ENCODE peak calls at places on chromosomes 5 and 9, in eight cellular contexts. O is MCF 10A; N is astrocyte of the spinal cord; W is AML-193; S is COLO829; Q is cardiac fibroblast; C is colonic mucosa; Y is CD4-positive, alpha-beta T cell. Z is an unnamed sample.

GRCh38 chr9:129566563-129567266 is 54.2 kb downstream of the C9orf50 start:
- DNase-seq in S (no peak), Q (no peak), N (no peak), C (no peak), O (no peak), W (no peak), Y (no peak), Z (no peak)

GRCh38 chr9:96540106-96540505 is 79.5 kb downstream of the CDC14B start:
- DNase-seq in C (no peak), O (no peak), Y (no peak), S (no peak), W (no peak), N (no peak), Q (no peak), Z (no peak)

GRCh38 chr9:81536242-81537025 is 152.9 kb downstream of the TLE1 start:
- DNase-seq in W (no peak), N (no peak), S (no peak), Y (no peak), Q (no peak), O (no peak), C (no peak), Z (no peak)

GRCh38 chr5:138170299-138170698 is 8.1 kb downstream of the BRD8 start:
- DNase-seq in C (no peak), Y (no peak), W (no peak), S (no peak), Q (no peak), N (no peak), O (no peak), Z (no peak)

GRCh38 chr5:171494452-171495121 is 75.1 kb downstream of the FGF18 start:
- DNase-seq in C (peak; percentile 29), Y (no peak), W (no peak), N (peak; percentile 84), S (no peak), Q (peak; percentile 93), O (peak; percentile 91), Z (peak; percentile 71)

GRCh38 chr5:160467555-160468418 is 46.1 kb downstream of the PTTG1 start:
- DNase-seq in W (peak; percentile 86), S (peak; percentile 60), Y (peak; percentile 52), O (no peak), C (peak; percentile 89), N (peak; percentile 85), Q (peak; percentile 57), Z (peak; percentile 90)

GRCh38 chr5:65156933-65157332 is 324.8 kb downstream of the ADAMTS6 start:
- DNase-seq in O (no peak), Q (no peak), S (no peak), N (no peak), C (no peak), Y (no peak), W (no peak), Z (no peak)

GRCh38 chr9:85995097-85995496 is 54.2 kb downstream of the NAA35 start:
- DNase-seq in Q (no peak), C (no peak), O (no peak), W (no peak), Y (no peak), N (no peak), S (no peak), Z (no peak)

GRCh38 chr5:651296-652022 is 39.3 kb downstream of the CEP72 start:
- DNase-seq in Y (no peak), S (no peak), O (no peak), W (no peak), Q (no peak), C (no peak), N (no peak), Z (no peak)

GRCh38 chr5:150515446-150515845 is 7.5 kb downstream of the NDST1 start:
- DNase-seq in O (no peak), W (no peak), S (no peak), Q (peak; percentile 82), N (no peak), Y (no peak), C (no peak), Z (peak; percentile 91)

GRCh38 chr5:10533218-10533617 is 30.7 kb upstream of the ANKRD33B start:
- DNase-seq in O (no peak), S (no peak), W (no peak), C (no peak), N (no peak), Y (no peak), Q (no peak), Z (no peak)

GRCh38 chr5:135462304-135462703 is 10.2 kb upstream of the TIFAB start:
- DNase-seq in C (peak; percentile 51), Y (peak; percentile 45), W (peak; percentile 64), O (peak; percentile 85), S (peak; percentile 60), Q (peak; percentile 42), N (peak; percentile 37), Z (peak; percentile 61)

GRCh38 chr9:93092171-93092991 is 3.6 kb upstream of the CARD19 start:
- DNase-seq in Q (no peak), Y (no peak), O (no peak), N (no peak), S (no peak), W (no peak), C (peak; percentile 17), Z (no peak)

GRCh38 chr9:21334603-21334968 is 618 bp downstream of the KLHL9 start:
- DNase-seq in Q (peak; percentile 19), S (no peak), W (no peak), N (no peak), O (peak; percentile 8), Y (peak; percentile 7), C (no peak), Z (peak; percentile 14)

GRCh38 chr9:115032300-115032699 is 85.7 kb downstream of the TNC start:
- DNase-seq in C (no peak), N (no peak), W (no peak), S (no peak), O (no peak), Y (no peak), Q (no peak), Z (no peak)

GRCh38 chr5:37075399-37075950 is 173.7 kb downstream of the CPLANE1 start:
- DNase-seq in C (no peak), W (no peak), Q (peak; percentile 64), O (no peak), Y (no peak), S (no peak), N (no peak), Z (no peak)

GRCh38 chr5:66164044-66164790 is 20.1 kb downstream of the SREK1 start:
- DNase-seq in S (no peak), W (no peak), O (no peak), N (no peak), Q (peak; percentile 35), C (no peak), Y (no peak), Z (no peak)

GRCh38 chr9:95788486-95789110 is 86.9 kb upstream of the ERCC6L2 start:
- DNase-seq in Y (no peak), Q (no peak), N (no peak), W (no peak), C (no peak), O (no peak), S (no peak), Z (no peak)

GRCh38 chr5:33008751-33009418 is 297.8 kb downstream of the NPR3 start:
- DNase-seq in C (peak; percentile 71), W (no peak), Q (no peak), Y (no peak), N (peak; percentile 10), O (peak; percentile 70), S (no peak), Z (no peak)

GRCh38 chr5:139955616-139956283 is 87.3 kb downstream of the NRG2 start:
- DNase-seq in S (no peak), W (no peak), Q (no peak), Y (no peak), O (peak; percentile 24), N (no peak), C (no peak), Z (no peak)

GRCh38 chr9:121599186-121599871 is 52.1 kb upstream of the DAB2IP start:
- DNase-seq in N (no peak), Q (peak; percentile 21), O (peak; percentile 47), C (peak; percentile 69), Y (no peak), S (peak; percentile 60), W (no peak), Z (peak; percentile 64)

GRCh38 chr9:133655701-133656100 is 19.5 kb downstream of the DBH start:
- DNase-seq in O (no peak), Y (no peak), Q (no peak), C (no peak), S (no peak), W (no peak), N (no peak), Z (no peak)

GRCh38 chr5:175707751-175708375 is 50.0 kb downstream of the HRH2 start:
- DNase-seq in C (no peak), N (no peak), S (no peak), Q (no peak), O (no peak), W (no peak), Y (no peak), Z (no peak)

GRCh38 chr5:85278193-85278592 is 893.5 kb upstream of the EDIL3 start:
- DNase-seq in Q (no peak), S (no peak), O (no peak), Y (no peak), C (no peak), W (no peak), N (no peak), Z (no peak)